ENCODE peak calls at places on chromosomes 6 and 20, in five cellular contexts. P, F, O, H and Y are unnamed samples.

GRCh38 chr20:7113577-7114466 is 346.3 kb downstream of the BMP2 start:
- DNase-seq in F (no peak), H (peak; percentile 18), O (peak; percentile 56), P (peak; percentile 76), Y (no peak)

GRCh38 chr6:103335412-103335811 is 1524.3 kb downstream of the HACE1 start:
- DNase-seq in F (no peak), H (no peak), O (no peak), P (peak; percentile 10), Y (no peak)

GRCh38 chr20:618980-619379 is 8.9 kb upstream of the TCF15 start:
- DNase-seq in F (no peak), H (no peak), P (no peak), O (no peak), Y (no peak)

GRCh38 chr6:34317882-34318491 is 69.2 kb upstream of the SMIM29 start:
- DNase-seq in O (no peak), H (no peak), P (no peak), F (no peak), Y (no peak)

GRCh38 chr6:82182756-82183155 is 64.8 kb downstream of the IBTK start:
- DNase-seq in P (no peak), O (no peak), F (no peak), H (no peak), Y (no peak)

GRCh38 chr20:10708342-10709185 is 34.8 kb upstream of the JAG1 start:
- DNase-seq in O (no peak), F (no peak), P (no peak), H (no peak), Y (no peak)

GRCh38 chr6:131787955-131788712 is 19.7 kb upstream of the ENPP1 start:
- DNase-seq in F (no peak), P (peak; percentile 17), O (no peak), H (no peak), Y (no peak)

GRCh38 chr6:36947570-36948351 is 6.8 kb upstream of the PI16 start:
- DNase-seq in O (no peak), P (no peak), F (no peak), H (no peak), Y (no peak)

GRCh38 chr20:2295886-2296544 is at the start of gene TGM3:
- DNase-seq in P (no peak), O (no peak), F (no peak), H (no peak), Y (no peak)

GRCh38 chr6:113140721-113141120 is 716.4 kb upstream of the MARCKS start:
- DNase-seq in O (no peak), P (no peak), H (no peak), F (no peak), Y (no peak)

GRCh38 chr20:44807051-44807683 is 3.2 kb downstream of the RIMS4 start:
- DNase-seq in P (no peak), F (no peak), H (no peak), O (no peak), Y (no peak)

GRCh38 chr6:4774715-4775590 is 1.3 kb upstream of the CDYL start:
- DNase-seq in F (no peak), H (no peak), O (peak; percentile 37), P (peak; percentile 61), Y (peak; percentile 51)

GRCh38 chr6:149862901-149863595 is 1.1 kb downstream of the LRP11 start:
- DNase-seq in O (peak; percentile 86), H (no peak), P (peak; percentile 71), F (peak; percentile 55), Y (peak; percentile 64)

GRCh38 chr6:168582581-168582981 is 141.6 kb downstream of the SMOC2 start:
- DNase-seq in H (no peak), O (no peak), P (no peak), F (no peak), Y (no peak)

GRCh38 chr6:114282268-114282667 is 60.6 kb downstream of the HS3ST5 start:
- DNase-seq in P (peak; percentile 45), F (no peak), O (no peak), H (no peak), Y (no peak)

GRCh38 chr6:54050750-54051149 is 60.5 kb upstream of the MLIP start:
- DNase-seq in O (no peak), F (no peak), H (no peak), P (no peak), Y (no peak)

GRCh38 chr6:54058236-54058635 is 53.0 kb upstream of the MLIP start:
- DNase-seq in O (no peak), H (no peak), F (no peak), P (no peak), Y (no peak)

GRCh38 chr6:54057068-54057467 is 54.2 kb upstream of the MLIP start:
- DNase-seq in H (no peak), P (no peak), F (no peak), O (no peak), Y (no peak)

GRCh38 chr6:54056105-54056504 is 55.1 kb upstream of the MLIP start:
- DNase-seq in P (no peak), O (no peak), F (no peak), H (no peak), Y (no peak)

GRCh38 chr6:54053893-54054391 is 57.3 kb upstream of the MLIP start:
- DNase-seq in H (peak; percentile 12), P (peak; percentile 17), O (no peak), F (no peak), Y (no peak)
- TF ChIP-seq REST in H (no peak), P (no peak), O (no peak), F (no peak), Y (no peak)

GRCh38 chr6:108781419-108782110 is 66.7 kb upstream of the ARMC2 start:
- DNase-seq in H (no peak), F (no peak), P (peak; percentile 79), O (no peak), Y (no peak)
- TF ChIP-seq REST in H (no peak), F (no peak), P (no peak), O (no peak), Y (no peak)

DNA sequence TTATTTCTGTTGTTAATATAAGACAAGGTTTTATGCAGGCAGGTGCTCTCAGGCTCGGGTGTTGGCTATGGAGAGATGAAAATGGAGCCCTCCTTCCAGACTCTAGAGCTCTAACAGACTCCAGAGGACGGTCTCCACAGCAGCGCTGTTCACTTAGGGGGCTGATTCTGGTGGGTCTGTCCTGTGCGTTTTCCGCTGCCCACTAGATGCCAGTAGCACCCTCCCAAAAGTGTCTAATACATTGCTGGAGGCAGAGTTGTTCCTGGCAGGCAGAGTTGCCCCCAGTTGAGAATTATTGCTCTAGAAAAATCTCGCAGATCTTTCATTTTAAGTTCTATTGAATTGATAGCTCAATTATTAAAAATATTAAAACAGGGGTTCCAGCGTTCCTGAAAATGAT is 109.9 kb downstream of the MAP3K4 start:
- DNase-seq in F (no peak), O (peak; percentile 43), H (no peak), P (peak; percentile 31), Y (no peak)
- TF ChIP-seq REST in F (no peak), O (no peak), H (no peak), P (no peak), Y (no peak)

GRCh38 chr6:44180886-44181285 is 22.3 kb downstream of the CAPN11 start:
- DNase-seq in P (no peak), F (no peak), O (no peak), H (no peak), Y (no peak)

GRCh38 chr6:44180406-44180805 is 21.8 kb downstream of the CAPN11 start:
- DNase-seq in F (no peak), O (no peak), H (no peak), P (no peak), Y (no peak)

GRCh38 chr6:44183783-44184182 is 25.2 kb downstream of the CAPN11 start:
- DNase-seq in P (peak; percentile 41), H (no peak), O (no peak), F (peak; percentile 31), Y (no peak)

GRCh38 chr6:44179648-44180047 is 21.0 kb downstream of the CAPN11 start:
- DNase-seq in P (no peak), H (no peak), O (no peak), F (no peak), Y (no peak)

GRCh38 chr6:44182911-44183390 is 24.3 kb downstream of the CAPN11 start:
- DNase-seq in P (no peak), F (no peak), H (no peak), O (no peak), Y (no peak)
- TF ChIP-seq REST in P (no peak), F (no peak), H (no peak), O (no peak), Y (no peak)

DNA sequence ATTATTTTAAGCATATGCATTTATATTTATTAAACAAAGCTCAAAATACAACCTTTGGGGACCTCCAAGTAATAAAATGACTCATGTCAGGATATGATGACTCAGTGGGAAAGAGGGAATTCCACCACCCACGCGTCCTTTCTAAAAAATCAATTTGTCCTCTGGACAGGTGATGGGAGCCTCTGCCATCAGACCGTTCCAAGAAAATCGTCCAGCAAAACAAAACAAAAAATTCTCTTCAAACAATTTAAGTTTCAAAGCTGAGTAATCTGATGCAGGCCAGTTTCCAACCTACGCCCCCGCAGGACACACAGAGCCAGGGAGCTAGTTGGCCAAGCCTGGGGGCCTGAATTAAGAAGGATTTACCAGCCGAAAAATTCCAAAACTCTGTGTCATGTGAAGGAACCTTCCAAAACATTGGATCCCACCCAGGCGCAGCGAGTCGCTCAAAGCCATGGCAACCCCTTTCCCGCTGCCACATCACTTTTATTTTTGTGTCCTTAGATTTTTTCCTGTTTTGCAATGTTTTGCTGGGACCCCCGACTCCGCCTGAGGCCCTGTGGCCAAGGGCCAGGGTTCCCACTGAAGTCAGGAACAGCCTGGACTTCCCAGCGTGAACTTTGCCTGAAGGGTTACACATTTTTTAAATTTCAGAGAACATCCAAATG is 95.3 kb downstream of the NFATC2 start:
- DNase-seq in P (peak; percentile 23), F (no peak), O (no peak), H (peak; percentile 54), Y (no peak)
- TF ChIP-seq REST in P (no peak), F (no peak), O (peak; percentile 22), H (no peak), Y (no peak)

DNA sequence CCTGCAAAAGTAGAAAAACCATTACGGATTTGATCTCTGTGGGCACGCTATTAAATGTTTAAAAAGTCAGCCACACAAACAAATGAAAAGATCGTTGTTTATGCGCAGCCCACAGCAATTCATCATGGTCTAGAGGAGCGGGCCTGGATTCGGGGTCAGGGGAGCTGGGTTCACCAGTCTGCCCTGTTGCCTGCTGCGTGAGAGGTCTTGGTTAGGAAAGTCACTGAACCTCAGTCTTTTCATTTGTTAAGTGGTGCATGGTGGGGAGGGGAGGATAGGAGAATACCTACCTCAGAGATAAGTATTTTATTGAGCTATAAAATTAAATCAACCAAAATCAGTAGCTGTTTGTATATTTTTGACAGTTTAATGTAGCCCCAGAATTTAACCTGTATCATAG is 47.3 kb upstream of the FYN start:
- DNase-seq in O (no peak), F (no peak), H (no peak), P (peak; percentile 58), Y (no peak)
- TF ChIP-seq REST in O (no peak), F (no peak), H (no peak), P (no peak), Y (no peak)

GRCh38 chr6:119319694-119320093 is 29.9 kb downstream of the MAN1A1 start:
- DNase-seq in F (no peak), H (no peak), P (no peak), O (no peak), Y (no peak)

GRCh38 chr6:119322715-119323350 is 26.7 kb downstream of the MAN1A1 start:
- DNase-seq in O (no peak), F (no peak), P (no peak), H (no peak), Y (no peak)

GRCh38 chr6:119323478-119323877 is 26.1 kb downstream of the MAN1A1 start:
- DNase-seq in P (no peak), F (no peak), H (no peak), O (no peak), Y (no peak)

GRCh38 chr6:119323926-119324325 is 25.6 kb downstream of the MAN1A1 start:
- DNase-seq in O (no peak), F (no peak), H (no peak), P (no peak), Y (no peak)

GRCh38 chr6:119322034-119322433 is 27.5 kb downstream of the MAN1A1 start:
- DNase-seq in P (no peak), O (no peak), F (no peak), H (no peak), Y (no peak)
- TF ChIP-seq REST in P (no peak), O (no peak), F (no peak), H (no peak), Y (no peak)